ENCODE peak calls at places on chromosomes 12 and 14, in four cellular contexts. K is fibroblast of pulmonary artery; L is activated CD8-positive, alpha-beta memory T cell treated with anti-CD3 and anti-CD28 coated beads for 1 hour; M is H54. C is an unnamed sample.

GRCh38 chr12:106583578-106584103 is 837 bp downstream of the RFX4 start:
- DNase-seq in K (peak; percentile 22), L (no peak), M (no peak), C (no peak)

GRCh38 chr14:48805315-48805714 is 780.9 kb downstream of the RPS29 start:
- DNase-seq in K (no peak), L (no peak), M (no peak), C (no peak)

GRCh38 chr14:89137514-89138163 is 279.4 kb downstream of the FOXN3 start:
- DNase-seq in K (peak; percentile 88), L (no peak), M (peak; percentile 73), C (no peak)

GRCh38 chr14:55103005-55103640 is 25.9 kb upstream of the LGALS3 start:
- DNase-seq in K (peak; percentile 94), L (peak; percentile 17), M (peak; percentile 63), C (peak; percentile 25)

GRCh38 chr12:93122089-93122488 is 193.0 kb upstream of the EEA1 start:
- DNase-seq in K (peak; percentile 61), L (no peak), M (no peak), C (no peak)

GRCh38 chr14:22650960-22651521 is 6.9 kb upstream of the OR6J1 start:
- DNase-seq in K (no peak), L (no peak), M (no peak), C (no peak)

GRCh38 chr12:111330800-111331752 is 37.8 kb downstream of the PHETA1 start:
- DNase-seq in K (peak; percentile 67), L (no peak), M (peak; percentile 56), C (no peak)

GRCh38 chr12:3658327-3659163 is 94.4 kb downstream of the CRACR2A start:
- DNase-seq in K (peak; percentile 59), L (no peak), M (no peak), C (no peak)

GRCh38 chr12:129871991-129872969 is 31.5 kb downstream of the TMEM132D start:
- DNase-seq in K (no peak), L (no peak), M (no peak), C (no peak)

GRCh38 chr12:42689699-42690098 is 100.2 kb upstream of the PRICKLE1 start:
- DNase-seq in K (no peak), L (no peak), M (no peak), C (no peak)

GRCh38 chr14:23346693-23347405 is 5.8 kb downstream of the SLC22A17 start:
- DNase-seq in K (no peak), L (no peak), M (no peak), C (no peak)

GRCh38 chr12:4137015-4137414 is 136.5 kb upstream of the CCND2 start:
- DNase-seq in K (no peak), L (no peak), M (no peak), C (no peak)

GRCh38 chr12:11954181-11954580 is 116.6 kb upstream of the BCL2L14 start:
- DNase-seq in K (no peak), L (no peak), M (no peak), C (no peak)

GRCh38 chr12:124441443-124442190 is 125.8 kb downstream of the NCOR2 start:
- DNase-seq in K (peak; percentile 95), L (no peak), M (peak; percentile 96), C (no peak)

GRCh38 chr12:46383654-46384450 is 11.3 kb upstream of the SLC38A2 start:
- DNase-seq in K (peak; percentile 98), L (peak; percentile 51), M (peak; percentile 40), C (peak; percentile 41)

GRCh38 chr12:62976110-62976640 is 41.2 kb upstream of the PPM1H start:
- DNase-seq in K (no peak), L (no peak), M (no peak), C (no peak)

GRCh38 chr14:73492661-73493060 is 1.9 kb downstream of the RIOX1 start:
- DNase-seq in K (no peak), L (no peak), M (no peak), C (no peak)

GRCh38 chr14:24279301-24280186 is 8.1 kb upstream of the RABGGTA start:
- DNase-seq in K (no peak), L (no peak), M (no peak), C (no peak)

GRCh38 chr14:85533821-85534271 is 3.9 kb downstream of the FLRT2 start:
- DNase-seq in K (peak; percentile 23), L (no peak), M (no peak), C (no peak)

GRCh38 chr12:124445826-124446225 is 121.6 kb downstream of the NCOR2 start:
- DNase-seq in K (no peak), L (no peak), M (no peak), C (no peak)

GRCh38 chr12:121128908-121129704 is 3.6 kb upstream of the P2RX7 start:
- DNase-seq in K (peak; percentile 62), L (peak; percentile 52), M (peak; percentile 21), C (peak; percentile 69)

GRCh38 chr12:121167232-121167820 is 34.6 kb downstream of the P2RX7 start:
- DNase-seq in K (peak; percentile 43), L (no peak), M (no peak), C (no peak)

C was measured in activated gamma-delta T cell treated with anti-CD3 and anti-CD28 coated beads, Interleukin-2, amount 50 U/mL, for 16 hours.